ENCODE peak calls at places on chromosomes 3 and 15, in ten cellular contexts. L is type B pancreatic cell, V is Peyer's patch, G is AG09309, R is fibroblast of villous mesenchyme, X is colonic mucosa, H is Calu3, M is stomach, J is lower lobe of right lung, Z is Panc1. A is an unnamed sample.

GRCh38 chr3:194879991-194880939 is 194.6 kb downstream of the FAM43A start:
- DNase-seq in R (peak), L (peak), G (peak), V (no peak), X (no peak), Z (no peak), H (no peak), M (peak), J (no peak), A (no peak)

GRCh38 chr3:100333970-100334339 is 602 bp upstream of the NIT2 start:
- DNase-seq in Z (no peak), G (no peak), R (no peak), M (no peak), H (no peak), L (no peak), V (no peak), X (no peak), J (no peak), A (no peak)

GRCh38 chr15:44593042-44593736 is 56.2 kb downstream of the EIF3J start:
- DNase-seq in V (no peak), M (no peak), H (no peak), G (no peak), Z (no peak), J (no peak), X (no peak), R (peak), L (no peak), A (no peak)

GRCh38 chr3:32557640-32558352 is 12.9 kb downstream of the DYNC1LI1 start:
- DNase-seq in G (no peak), Z (no peak), V (no peak), L (no peak), M (no peak), R (peak), X (no peak), H (no peak), J (no peak), A (no peak)

GRCh38 chr3:188003188-188004171 is 150.5 kb upstream of the LPP start:
- DNase-seq in M (peak), R (no peak), H (peak), Z (no peak), L (no peak), J (no peak), V (no peak), G (no peak), X (peak), A (no peak)

GRCh38 chr15:61835476-61836106 is 224.7 kb downstream of the VPS13C start:
- DNase-seq in V (peak), Z (peak), R (peak), J (peak), L (no peak), G (no peak), H (peak), M (peak), X (peak), A (peak)

GRCh38 chr3:123297627-123297899 is 95.8 kb downstream of the SEC22A start:
- DNase-seq in M (no peak), R (no peak), H (no peak), Z (no peak), G (no peak), L (no peak), V (no peak), J (no peak), X (no peak), A (no peak)

GRCh38 chr15:80455668-80456442 is 51.7 kb downstream of the ARNT2 start:
- DNase-seq in R (peak), J (no peak), Z (peak), X (peak), M (peak), H (peak), G (peak), L (no peak), V (peak), A (peak)

GRCh38 chr3:59809016-59809415 is 759.2 kb upstream of the CFAP20DC start:
- DNase-seq in L (no peak), Z (no peak), G (no peak), X (no peak), H (no peak), V (no peak), M (no peak), R (peak), J (no peak), A (no peak)

GRCh38 chr3:155281892-155282291 is 11.6 kb downstream of the STRIT1 start:
- DNase-seq in M (no peak), L (no peak), R (peak), J (no peak), V (no peak), G (peak), X (no peak), H (no peak), Z (no peak), A (no peak)

GRCh38 chr3:32297366-32297765 is 58.9 kb downstream of the CMTM8 start:
- DNase-seq in R (no peak), M (no peak), L (no peak), X (no peak), Z (no peak), H (no peak), V (peak), J (no peak), G (no peak), A (no peak)

GRCh38 chr15:99408236-99409096 is 157.2 kb downstream of the LRRC28 start:
- DNase-seq in M (no peak), H (no peak), L (no peak), R (peak), X (no peak), J (no peak), Z (no peak), G (peak), V (peak), A (peak)

GRCh38 chr3:187230011-187230410 is 32.7 kb downstream of the RTP1 start:
- DNase-seq in H (no peak), L (no peak), V (no peak), M (no peak), R (no peak), G (no peak), J (no peak), Z (no peak), X (no peak), A (no peak)

GRCh38 chr3:159128628-159129027 is 326.8 kb downstream of the MFSD1 start:
- DNase-seq in Z (no peak), L (no peak), M (no peak), J (no peak), R (peak), G (peak), V (no peak), X (no peak), H (peak), A (no peak)

GRCh38 chr3:167198949-167199348 is 181.1 kb downstream of the ZBBX start:
- DNase-seq in Z (no peak), M (no peak), V (no peak), G (no peak), R (no peak), L (no peak), J (no peak), H (no peak), X (no peak), A (no peak)

GRCh38 chr15:40064231-40064894 is 25.4 kb upstream of the SRP14 start:
- DNase-seq in R (peak), L (no peak), G (no peak), Z (peak), J (no peak), X (no peak), M (no peak), V (peak), H (no peak), A (peak)

GRCh38 chr3:23867400-23867799 is 49.4 kb downstream of the NKIRAS1 start:
- DNase-seq in V (no peak), G (no peak), Z (no peak), J (no peak), R (no peak), H (no peak), L (no peak), M (no peak), X (no peak), A (no peak)
- TF ChIP-seq CTCF in V (no peak), G (no peak), Z (no peak), J (no peak), R (peak), H (no peak), L (no peak), M (no peak), X (no peak), A (peak)

GRCh38 chr3:47418167-47419082 is 37.6 kb downstream of the PTPN23 start:
- DNase-seq in M (no peak), J (no peak), Z (no peak), R (no peak), V (no peak), X (no peak), L (no peak), G (no peak), H (peak), A (no peak)
- TF ChIP-seq CTCF in M (no peak), J (no peak), Z (no peak), R (no peak), V (no peak), X (no peak), L (peak), G (no peak), H (no peak), A (no peak)

GRCh38 chr3:171569571-171570132 is 109.4 kb upstream of the TNIK start:
- DNase-seq in M (no peak), X (no peak), R (no peak), H (no peak), J (no peak), Z (no peak), L (no peak), G (no peak), V (no peak), A (no peak)
- TF ChIP-seq CTCF in M (no peak), X (no peak), R (no peak), H (no peak), J (no peak), Z (no peak), L (no peak), G (no peak), V (no peak), A (no peak)

DNA sequence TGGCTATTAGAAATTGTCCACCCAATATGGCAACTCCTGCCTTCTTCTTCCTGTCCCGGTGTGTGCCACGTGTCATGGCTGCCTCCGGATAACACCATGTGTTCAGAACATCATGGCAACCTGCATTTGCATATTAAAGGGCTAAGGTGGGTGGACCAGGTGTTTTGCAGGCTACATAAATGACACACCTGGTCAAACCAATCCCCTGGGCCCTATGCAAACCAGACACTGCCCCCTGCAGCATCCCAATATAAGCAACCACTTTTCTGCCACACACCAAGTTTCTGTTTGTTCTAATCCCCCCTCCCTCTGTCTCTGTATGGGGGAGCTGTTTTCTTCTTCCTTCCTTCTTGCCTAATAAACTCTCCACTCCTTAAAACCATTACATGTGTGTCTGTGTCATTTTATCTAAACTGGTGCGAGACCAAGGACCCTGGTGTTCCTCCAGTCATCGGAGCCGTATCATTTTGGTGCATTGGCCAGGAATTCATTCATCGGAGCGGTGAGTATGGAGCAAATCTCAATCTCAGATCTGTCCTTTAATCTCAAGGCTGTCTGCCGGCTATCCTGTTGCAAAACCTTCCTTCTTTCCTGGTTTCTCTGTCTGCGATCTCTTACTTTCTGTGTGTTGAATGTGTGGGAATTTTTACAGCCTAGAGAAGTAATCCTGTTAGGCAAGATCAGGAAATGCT is 44.5 kb downstream of the NCEH1 start:
- DNase-seq in Z (no peak), G (no peak), L (no peak), R (no peak), X (no peak), H (peak), M (no peak), V (no peak), J (no peak), A (no peak)
- TF ChIP-seq CTCF in Z (no peak), G (peak), L (no peak), R (peak), X (no peak), H (no peak), M (no peak), V (no peak), J (no peak), A (no peak)

GRCh38 chr3:157347577-157348303 is 88.9 kb upstream of the PTX3 start:
- DNase-seq in R (peak), X (no peak), M (no peak), V (no peak), G (no peak), L (no peak), Z (no peak), H (no peak), J (no peak), A (no peak)
- TF ChIP-seq CTCF in R (peak), X (no peak), M (no peak), V (no peak), G (peak), L (peak), Z (peak), H (peak), J (no peak), A (no peak)

GRCh38 chr3:139113766-139114165 is 69.1 kb upstream of the PRR23C start:
- DNase-seq in J (no peak), V (no peak), R (no peak), X (no peak), L (no peak), H (no peak), Z (no peak), G (no peak), M (no peak), A (no peak)

GRCh38 chr3:139111392-139112229 is 66.9 kb upstream of the PRR23C start:
- DNase-seq in H (peak), Z (peak), R (peak), J (peak), L (peak), X (peak), M (peak), G (no peak), V (peak), A (peak)

GRCh38 chr3:139112230-139112558 is 67.5 kb upstream of the PRR23C start:
- DNase-seq in X (no peak), R (no peak), Z (no peak), J (no peak), V (no peak), G (no peak), L (peak), H (no peak), M (no peak), A (no peak)

GRCh38 chr3:139110072-139110830 is 65.6 kb upstream of the PRR23C start:
- DNase-seq in V (peak), H (no peak), L (peak), G (no peak), X (peak), M (no peak), R (no peak), J (no peak), Z (no peak), A (no peak)

GRCh38 chr3:139113231-139113749 is 68.6 kb upstream of the PRR23C start:
- DNase-seq in L (peak), X (no peak), H (no peak), J (no peak), G (no peak), M (no peak), Z (no peak), R (no peak), V (no peak), A (no peak)
- TF ChIP-seq CTCF in L (no peak), X (no peak), H (no peak), J (no peak), G (no peak), M (no peak), Z (peak), R (peak), V (no peak), A (no peak)

DNA sequence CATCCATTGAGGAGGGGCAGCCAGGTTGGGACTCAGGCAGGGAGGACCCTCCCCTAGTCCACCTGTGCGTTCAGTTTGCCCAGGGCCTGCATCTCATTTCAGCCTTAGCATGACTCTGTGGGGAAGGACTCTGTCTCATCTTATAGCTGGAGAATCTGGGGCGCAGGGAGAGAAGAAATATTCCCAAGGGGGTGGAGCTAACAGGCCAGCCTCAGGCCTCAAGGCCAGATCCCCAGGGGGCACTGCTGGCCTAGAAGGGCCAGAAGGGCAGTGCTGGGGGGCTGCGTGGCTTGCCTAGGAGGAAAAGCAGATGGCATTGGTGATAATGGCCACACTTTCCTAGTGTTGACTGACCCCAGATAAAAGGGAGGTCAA is 10.9 kb downstream of the AMOTL2 start:
- DNase-seq in J (no peak), H (no peak), V (peak), R (no peak), X (no peak), M (no peak), G (no peak), Z (no peak), L (no peak), A (no peak)
- TF ChIP-seq CTCF in J (no peak), H (no peak), V (no peak), R (no peak), X (no peak), M (no peak), G (peak), Z (no peak), L (no peak), A (no peak)

DNA sequence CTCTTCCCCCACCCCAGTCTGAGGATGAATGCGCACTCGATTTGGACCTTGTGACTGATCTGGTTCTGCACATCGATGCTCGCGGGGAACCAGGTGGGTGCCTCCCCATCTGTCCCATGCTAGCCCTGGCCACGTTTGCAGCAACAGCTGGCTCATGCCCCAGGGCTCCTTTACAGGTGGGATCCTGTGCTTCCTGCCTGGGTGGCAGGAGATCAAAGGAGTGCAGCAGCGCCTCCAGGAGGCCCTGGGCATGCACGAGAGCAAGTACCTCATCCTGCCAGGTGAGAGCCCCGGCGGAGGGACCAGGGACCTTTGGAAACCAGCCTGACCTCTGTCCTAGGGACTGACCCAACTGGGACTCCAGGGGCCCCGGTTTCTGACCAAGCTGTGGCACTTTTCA is 44.3 kb downstream of the DHX30 start:
- DNase-seq in M (no peak), L (no peak), X (no peak), Z (no peak), R (no peak), H (no peak), G (no peak), J (no peak), V (no peak), A (no peak)
- TF ChIP-seq CTCF in M (no peak), L (no peak), X (no peak), Z (no peak), R (no peak), H (no peak), G (no peak), J (no peak), V (no peak), A (no peak)

DNA sequence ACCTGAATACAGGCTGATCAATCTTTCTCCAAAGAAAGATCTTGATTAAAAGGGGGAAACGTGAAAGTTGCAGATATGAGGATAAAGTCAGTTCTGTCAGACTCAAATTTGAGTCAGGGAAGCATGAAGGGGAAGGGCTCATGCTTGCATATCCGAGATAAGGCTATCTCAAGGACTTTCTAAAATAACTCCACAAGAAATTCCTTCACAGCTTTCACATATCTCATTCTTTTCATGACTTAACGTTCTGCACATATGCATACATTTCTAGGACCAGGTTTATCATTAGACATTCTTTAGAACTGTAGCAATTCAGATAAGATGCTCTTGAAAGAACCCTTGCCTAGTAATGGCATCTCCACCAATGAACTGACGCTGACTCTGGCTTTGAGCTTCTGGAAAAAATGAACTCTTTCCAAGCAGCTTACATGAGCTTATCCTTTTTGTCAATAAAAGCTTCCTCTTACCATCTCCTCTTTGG is 15.9 kb downstream of the SH3GL3 start:
- DNase-seq in J (no peak), H (no peak), V (no peak), R (no peak), Z (no peak), M (no peak), X (no peak), L (no peak), G (no peak), A (no peak)
- TF ChIP-seq CTCF in J (no peak), H (no peak), V (no peak), R (no peak), Z (no peak), M (no peak), X (no peak), L (no peak), G (no peak), A (no peak)

A was measured in GM13976.